ENCODE peak calls at places on chromosomes 5 and 9, in eight cellular contexts. One of them, this sample, is unnamed.

GRCh38 chr5:3595102-3595961 is at the start of gene IRX1:
- DNase-seq in IMR-90: no peak
- DNase-seq in transverse colon: no peak
- DNase-seq in esophagus squamous epithelium: no peak
- DNase-seq in stomach: no peak
- DNase-seq in uterus: no peak
- DNase-seq in adrenal gland: no peak
- DNase-seq in body of pancreas: no peak
- DNase-seq in this sample: no peak

GRCh38 chr5:157143127-157143959 is 678 bp upstream of the MED7 start:
- DNase-seq in IMR-90: peak; percentile 6
- DNase-seq in transverse colon: peak; percentile 44
- DNase-seq in esophagus squamous epithelium: peak; percentile 25
- DNase-seq in stomach: peak; percentile 38
- DNase-seq in uterus: peak; percentile 40
- DNase-seq in adrenal gland: peak; percentile 48
- DNase-seq in body of pancreas: peak; percentile 54
- DNase-seq in this sample: peak; percentile 89

GRCh38 chr5:145637396-145637795 is 197.7 kb downstream of the PRELID2 start:
- DNase-seq in IMR-90: peak; percentile 45
- DNase-seq in transverse colon: no peak
- DNase-seq in esophagus squamous epithelium: no peak
- DNase-seq in stomach: no peak
- DNase-seq in uterus: no peak
- DNase-seq in adrenal gland: no peak
- DNase-seq in body of pancreas: no peak
- DNase-seq in this sample: no peak

GRCh38 chr5:107704686-107705389 is 34.1 kb upstream of the EFNA5 start:
- DNase-seq in IMR-90: no peak
- DNase-seq in transverse colon: no peak
- DNase-seq in esophagus squamous epithelium: no peak
- DNase-seq in stomach: no peak
- DNase-seq in uterus: no peak
- DNase-seq in adrenal gland: no peak
- DNase-seq in body of pancreas: no peak
- DNase-seq in this sample: no peak

GRCh38 chr5:73820321-73820720 is 194.3 kb downstream of the ARHGEF28 start:
- DNase-seq in IMR-90: no peak
- DNase-seq in transverse colon: peak; percentile 46
- DNase-seq in esophagus squamous epithelium: no peak
- DNase-seq in stomach: no peak
- DNase-seq in uterus: no peak
- DNase-seq in adrenal gland: no peak
- DNase-seq in body of pancreas: no peak
- DNase-seq in this sample: no peak

GRCh38 chr9:32304495-32304894 is 79.9 kb upstream of the ACO1 start:
- DNase-seq in IMR-90: no peak
- DNase-seq in transverse colon: no peak
- DNase-seq in esophagus squamous epithelium: no peak
- DNase-seq in stomach: no peak
- DNase-seq in uterus: no peak
- DNase-seq in adrenal gland: no peak
- DNase-seq in body of pancreas: no peak
- DNase-seq in this sample: no peak

GRCh38 chr5:153641183-153641688 is 150.8 kb downstream of the GRIA1 start:
- DNase-seq in IMR-90: no peak
- DNase-seq in transverse colon: no peak
- DNase-seq in esophagus squamous epithelium: no peak
- DNase-seq in stomach: no peak
- DNase-seq in uterus: no peak
- DNase-seq in adrenal gland: no peak
- DNase-seq in body of pancreas: no peak
- DNase-seq in this sample: no peak

GRCh38 chr5:176365663-176366574 is 632 bp downstream of the ARL10 start:
- DNase-seq in IMR-90: peak; percentile 55
- DNase-seq in transverse colon: peak; percentile 32
- DNase-seq in esophagus squamous epithelium: no peak
- DNase-seq in stomach: no peak
- DNase-seq in uterus: no peak
- DNase-seq in adrenal gland: peak; percentile 49
- DNase-seq in body of pancreas: no peak
- DNase-seq in this sample: peak; percentile 89

GRCh38 chr9:107858260-107858659 is 368.7 kb upstream of the KLF4 start:
- DNase-seq in IMR-90: no peak
- DNase-seq in transverse colon: no peak
- DNase-seq in esophagus squamous epithelium: no peak
- DNase-seq in stomach: no peak
- DNase-seq in uterus: no peak
- DNase-seq in adrenal gland: no peak
- DNase-seq in body of pancreas: no peak
- DNase-seq in this sample: no peak

GRCh38 chr5:1292846-1293415 is 1.9 kb downstream of the TERT start:
- DNase-seq in IMR-90: no peak
- DNase-seq in transverse colon: no peak
- DNase-seq in esophagus squamous epithelium: no peak
- DNase-seq in stomach: no peak
- DNase-seq in uterus: no peak
- DNase-seq in adrenal gland: no peak
- DNase-seq in body of pancreas: no peak
- DNase-seq in this sample: no peak

GRCh38 chr5:54969242-54969641 is 16.2 kb downstream of the ESM1 start:
- DNase-seq in IMR-90: no peak
- DNase-seq in transverse colon: no peak
- DNase-seq in esophagus squamous epithelium: no peak
- DNase-seq in stomach: no peak
- DNase-seq in uterus: no peak
- DNase-seq in adrenal gland: no peak
- DNase-seq in body of pancreas: no peak
- DNase-seq in this sample: no peak

GRCh38 chr5:5644249-5644648 is 221.8 kb downstream of the ICE1 start:
- DNase-seq in IMR-90: no peak
- DNase-seq in transverse colon: no peak
- DNase-seq in esophagus squamous epithelium: no peak
- DNase-seq in stomach: no peak
- DNase-seq in uterus: no peak
- DNase-seq in adrenal gland: no peak
- DNase-seq in body of pancreas: no peak
- DNase-seq in this sample: no peak

DNA sequence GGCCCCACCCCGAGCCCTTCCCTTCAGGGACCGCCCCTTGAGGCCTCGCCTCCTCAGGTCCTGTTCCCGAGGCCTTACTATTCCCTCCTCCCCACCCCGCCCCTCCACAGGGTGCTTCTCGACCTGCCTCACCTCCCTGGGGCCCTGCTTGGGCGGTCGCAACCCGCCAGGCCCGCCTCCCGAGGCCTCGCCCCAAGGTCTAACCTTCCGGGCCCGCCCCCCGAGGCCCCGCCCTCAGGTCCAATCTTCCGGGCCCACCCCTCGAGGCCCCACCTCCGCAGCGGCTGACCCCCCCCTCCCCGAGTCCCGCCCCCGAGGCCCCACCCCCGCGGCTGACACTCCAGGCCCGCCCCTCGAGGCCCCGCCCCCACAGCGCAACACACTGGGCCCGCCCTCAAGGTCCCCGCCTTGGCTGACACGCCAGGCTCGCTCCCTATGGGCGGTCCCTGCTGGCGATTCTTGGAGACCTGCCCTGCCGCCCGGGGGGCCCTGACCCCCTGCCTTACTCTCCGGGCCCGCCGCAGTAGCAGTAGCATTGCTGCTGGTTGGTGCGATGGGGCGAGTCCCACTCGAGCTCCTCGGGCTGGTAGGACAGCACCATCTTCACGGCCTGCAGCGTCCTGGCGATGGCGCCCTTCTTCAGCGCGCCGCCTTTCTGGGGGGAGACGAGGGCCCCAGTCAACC is 8.2 kb downstream of the PHF19 start:
- DNase-seq in IMR-90: peak; percentile 84
- DNase-seq in transverse colon: peak; percentile 99
- DNase-seq in esophagus squamous epithelium: peak; percentile 99
- DNase-seq in stomach: peak; percentile 99
- DNase-seq in uterus: peak; percentile 96
- DNase-seq in adrenal gland: peak; percentile 98
- DNase-seq in body of pancreas: peak; percentile 99
- DNase-seq in this sample: peak; percentile 99
- TF ChIP-seq POLR2A in IMR-90: peak; percentile 49
- TF ChIP-seq POLR2A in transverse colon: peak; percentile 75
- TF ChIP-seq POLR2A in esophagus squamous epithelium: peak; percentile 58
- TF ChIP-seq POLR2A in stomach: no peak
- TF ChIP-seq POLR2A in uterus: peak; percentile 73
- TF ChIP-seq POLR2A in adrenal gland: peak; percentile 65
- TF ChIP-seq POLR2A in body of pancreas: peak; percentile 51
- TF ChIP-seq POLR2A in this sample: no peak

GRCh38 chr9:4225291-4226119 is 74.4 kb downstream of the GLIS3 start:
- DNase-seq in IMR-90: peak; percentile 95
- DNase-seq in transverse colon: no peak
- DNase-seq in esophagus squamous epithelium: no peak
- DNase-seq in stomach: no peak
- DNase-seq in uterus: no peak
- DNase-seq in adrenal gland: no peak
- DNase-seq in body of pancreas: no peak
- DNase-seq in this sample: no peak

GRCh38 chr9:4228142-4228541 is 71.7 kb downstream of the GLIS3 start:
- DNase-seq in IMR-90: no peak
- DNase-seq in transverse colon: no peak
- DNase-seq in esophagus squamous epithelium: no peak
- DNase-seq in stomach: no peak
- DNase-seq in uterus: no peak
- DNase-seq in adrenal gland: no peak
- DNase-seq in body of pancreas: no peak
- DNase-seq in this sample: no peak

GRCh38 chr9:4226331-4227250 is 73.3 kb downstream of the GLIS3 start:
- DNase-seq in IMR-90: peak; percentile 16
- DNase-seq in transverse colon: peak; percentile 12
- DNase-seq in esophagus squamous epithelium: no peak
- DNase-seq in stomach: no peak
- DNase-seq in uterus: no peak
- DNase-seq in adrenal gland: no peak
- DNase-seq in body of pancreas: no peak
- DNase-seq in this sample: no peak

GRCh38 chr9:4229252-4229651 is 70.6 kb downstream of the GLIS3 start:
- DNase-seq in IMR-90: no peak
- DNase-seq in transverse colon: no peak
- DNase-seq in esophagus squamous epithelium: no peak
- DNase-seq in stomach: no peak
- DNase-seq in uterus: no peak
- DNase-seq in adrenal gland: no peak
- DNase-seq in body of pancreas: no peak
- DNase-seq in this sample: no peak

GRCh38 chr9:4228606-4229005 is 71.3 kb downstream of the GLIS3 start:
- DNase-seq in IMR-90: peak; percentile 59
- DNase-seq in transverse colon: no peak
- DNase-seq in esophagus squamous epithelium: no peak
- DNase-seq in stomach: no peak
- DNase-seq in uterus: no peak
- DNase-seq in adrenal gland: no peak
- DNase-seq in body of pancreas: no peak
- DNase-seq in this sample: no peak
- TF ChIP-seq CTCF in IMR-90: peak; percentile 63
- TF ChIP-seq CTCF in transverse colon: peak; percentile 56
- TF ChIP-seq CTCF in esophagus squamous epithelium: peak; percentile 65
- TF ChIP-seq CTCF in stomach: peak; percentile 46
- TF ChIP-seq CTCF in uterus: peak; percentile 30
- TF ChIP-seq CTCF in adrenal gland: peak; percentile 54
- TF ChIP-seq CTCF in body of pancreas: peak; percentile 36
- TF ChIP-seq CTCF in this sample: no peak

GRCh38 chr9:34382054-34382453 is 5.4 kb upstream of the MYORG start:
- DNase-seq in IMR-90: no peak
- DNase-seq in transverse colon: no peak
- DNase-seq in esophagus squamous epithelium: no peak
- DNase-seq in stomach: no peak
- DNase-seq in uterus: no peak
- DNase-seq in adrenal gland: no peak
- DNase-seq in body of pancreas: no peak
- DNase-seq in this sample: no peak

GRCh38 chr9:34379334-34380033 is 2.8 kb upstream of the MYORG start:
- DNase-seq in IMR-90: peak; percentile 72
- DNase-seq in transverse colon: peak; percentile 94
- DNase-seq in esophagus squamous epithelium: peak; percentile 66
- DNase-seq in stomach: peak; percentile 92
- DNase-seq in uterus: peak; percentile 84
- DNase-seq in adrenal gland: peak; percentile 91
- DNase-seq in body of pancreas: peak; percentile 91
- DNase-seq in this sample: peak; percentile 98

GRCh38 chr9:34380034-34380510 is 3.4 kb upstream of the MYORG start:
- DNase-seq in IMR-90: no peak
- DNase-seq in transverse colon: no peak
- DNase-seq in esophagus squamous epithelium: no peak
- DNase-seq in stomach: no peak
- DNase-seq in uterus: no peak
- DNase-seq in adrenal gland: no peak
- DNase-seq in body of pancreas: no peak
- DNase-seq in this sample: no peak

GRCh38 chr9:34381323-34381722 is 4.6 kb upstream of the MYORG start:
- DNase-seq in IMR-90: no peak
- DNase-seq in transverse colon: peak; percentile 63
- DNase-seq in esophagus squamous epithelium: no peak
- DNase-seq in stomach: no peak
- DNase-seq in uterus: no peak
- DNase-seq in adrenal gland: no peak
- DNase-seq in body of pancreas: no peak
- DNase-seq in this sample: peak; percentile 85

GRCh38 chr9:34380511-34381315 is 4.0 kb upstream of the MYORG start:
- DNase-seq in IMR-90: peak; percentile 62
- DNase-seq in transverse colon: peak; percentile 86
- DNase-seq in esophagus squamous epithelium: no peak
- DNase-seq in stomach: peak; percentile 82
- DNase-seq in uterus: peak; percentile 73
- DNase-seq in adrenal gland: peak; percentile 84
- DNase-seq in body of pancreas: peak; percentile 81
- DNase-seq in this sample: peak; percentile 94
- TF ChIP-seq POLR2A in IMR-90: no peak
- TF ChIP-seq POLR2A in transverse colon: peak; percentile 80
- TF ChIP-seq POLR2A in esophagus squamous epithelium: no peak
- TF ChIP-seq POLR2A in stomach: no peak
- TF ChIP-seq POLR2A in uterus: peak; percentile 53
- TF ChIP-seq POLR2A in adrenal gland: peak; percentile 30
- TF ChIP-seq POLR2A in body of pancreas: peak; percentile 63
- TF ChIP-seq POLR2A in this sample: no peak

DNA sequence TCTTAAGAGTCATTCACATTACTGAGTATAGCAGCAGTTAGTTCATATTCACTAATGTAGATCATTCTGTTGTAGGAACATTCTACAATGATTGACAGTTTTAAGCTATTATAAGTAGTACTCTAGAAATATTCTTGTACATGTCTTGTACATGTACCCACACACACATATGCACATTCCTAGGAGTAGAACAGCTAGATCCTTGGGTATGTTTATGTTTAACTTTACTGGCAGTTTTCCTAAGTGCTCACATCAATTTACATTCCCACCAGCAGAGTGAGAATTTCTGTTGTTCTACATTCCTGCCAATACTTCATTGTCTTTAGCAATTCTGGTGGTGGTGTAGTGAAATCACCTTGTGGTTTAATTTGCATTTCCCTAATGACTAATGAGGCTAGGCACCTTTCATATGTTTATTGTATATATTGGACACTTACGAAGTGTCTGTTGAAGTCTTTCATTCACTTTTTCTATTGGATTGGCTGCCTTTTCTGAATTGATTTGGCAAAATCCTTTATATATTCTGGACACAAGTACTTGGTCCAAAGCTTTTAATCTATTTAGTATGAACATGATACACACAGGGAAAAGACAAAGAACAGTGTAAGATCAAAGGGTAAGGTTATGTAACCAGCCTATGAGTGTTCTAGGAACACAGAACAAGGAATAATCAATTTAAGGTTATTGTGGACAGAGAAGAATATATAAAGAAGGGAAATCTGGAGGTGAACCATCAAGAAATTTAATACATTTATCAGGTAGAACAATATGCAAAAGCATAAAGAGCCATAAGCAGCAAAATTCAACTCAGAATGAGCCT is 95.6 kb downstream of the MLLT3 start:
- DNase-seq in IMR-90: peak; percentile 44
- DNase-seq in transverse colon: no peak
- DNase-seq in esophagus squamous epithelium: no peak
- DNase-seq in stomach: no peak
- DNase-seq in uterus: no peak
- DNase-seq in adrenal gland: no peak
- DNase-seq in body of pancreas: no peak
- DNase-seq in this sample: no peak
- TF ChIP-seq CTCF in IMR-90: peak; percentile 32
- TF ChIP-seq CTCF in transverse colon: no peak
- TF ChIP-seq CTCF in esophagus squamous epithelium: peak; percentile 33
- TF ChIP-seq CTCF in stomach: no peak
- TF ChIP-seq CTCF in uterus: no peak
- TF ChIP-seq CTCF in adrenal gland: no peak
- TF ChIP-seq CTCF in body of pancreas: no peak
- TF ChIP-seq CTCF in this sample: no peak